ENCODE peak calls at places on chromosomes 5 and 9, in eight cellular contexts. E, G, K, R, C, Z, Y and X are unnamed samples.

GRCh38 chr5:124193371-124193789 is 553.1 kb downstream of the ZNF608 start:
- DNase-seq in E (no peak), G (no peak), K (no peak), R (no peak), C (no peak), Z (no peak), Y (no peak), X (no peak)

GRCh38 chr5:67538855-67539506 is 342.4 kb upstream of the CD180 start:
- DNase-seq in E (no peak), G (no peak), K (no peak), R (no peak), C (no peak), Z (no peak), Y (no peak), X (no peak)

GRCh38 chr5:73783823-73784222 is 157.8 kb downstream of the ARHGEF28 start:
- DNase-seq in E (peak; percentile 26), G (no peak), K (no peak), R (no peak), C (no peak), Z (no peak), Y (no peak), X (no peak)

GRCh38 chr5:132979367-132979935 is 16.0 kb upstream of the AFF4 start:
- DNase-seq in E (peak; percentile 9), G (no peak), K (no peak), R (no peak), C (no peak), Z (no peak), Y (no peak), X (no peak)

GRCh38 chr5:121979691-121980090 is 17.9 kb downstream of the SRFBP1 start:
- DNase-seq in E (no peak), G (no peak), K (no peak), R (no peak), C (no peak), Z (no peak), Y (no peak), X (no peak)

GRCh38 chr9:134286513-134287245 is 39.6 kb upstream of the RXRA start:
- DNase-seq in E (no peak), G (no peak), K (no peak), R (no peak), C (no peak), Z (peak; percentile 83), Y (no peak), X (no peak)

GRCh38 chr5:133863857-133864585 is 104.4 kb downstream of the C5orf15 start:
- DNase-seq in E (no peak), G (no peak), K (no peak), R (no peak), C (no peak), Z (no peak), Y (no peak), X (no peak)

GRCh38 chr5:6759401-6759800 is 46.2 kb downstream of the TENT4A start:
- DNase-seq in E (peak; percentile 66), G (no peak), K (no peak), R (no peak), C (no peak), Z (peak; percentile 74), Y (peak; percentile 48), X (peak; percentile 56)

GRCh38 chr9:104025109-104025508 is 69.0 kb upstream of the SMC2 start:
- DNase-seq in E (no peak), G (no peak), K (no peak), R (no peak), C (no peak), Z (no peak), Y (no peak), X (no peak)

GRCh38 chr5:181207214-181207959 is 2.4 kb upstream of the TRIM7 start:
- DNase-seq in E (peak; percentile 82), G (peak; percentile 79), K (no peak), R (no peak), C (peak; percentile 68), Z (peak; percentile 76), Y (peak; percentile 83), X (peak; percentile 72)

GRCh38 chr5:106288977-106289376 is 1381.8 kb downstream of the EFNA5 start:
- DNase-seq in E (no peak), G (no peak), K (no peak), R (no peak), C (no peak), Z (no peak), Y (no peak), X (no peak)

DNA sequence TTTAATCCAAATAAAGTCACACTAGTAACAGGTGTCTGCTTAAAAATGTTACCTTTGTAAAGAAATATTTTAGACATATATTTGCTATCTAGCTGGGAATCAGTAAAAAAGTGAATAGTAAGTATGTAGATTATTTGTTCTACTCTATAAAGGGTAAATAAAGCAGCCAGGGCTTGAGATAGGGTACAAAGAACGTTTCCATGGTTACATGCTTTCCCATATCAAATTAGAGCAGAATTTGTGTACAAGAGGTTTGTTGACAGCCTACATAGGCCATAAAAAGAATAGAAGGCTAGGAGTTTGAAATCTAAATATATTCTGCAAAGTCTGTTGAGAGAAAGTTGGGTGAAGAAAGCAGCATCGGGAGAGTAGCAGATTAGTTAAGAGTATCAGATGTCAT is 160.9 kb upstream of the POU5F2 start:
- DNase-seq in E (peak; percentile 76), G (no peak), K (no peak), R (no peak), C (no peak), Z (no peak), Y (no peak), X (no peak)
- TF ChIP-seq CTCF in E (no peak), G (no peak), K (no peak), R (no peak), C (no peak), Z (no peak), Y (no peak), X (no peak)

GRCh38 chr9:90000925-90001324 is 396.1 kb downstream of the GADD45G start:
- DNase-seq in E (no peak), G (no peak), K (no peak), R (no peak), C (no peak), Z (no peak), Y (no peak), X (no peak)

GRCh38 chr9:90003046-90003355 is 398.2 kb downstream of the GADD45G start:
- DNase-seq in E (no peak), G (no peak), K (no peak), R (no peak), C (no peak), Z (no peak), Y (no peak), X (peak; percentile 44)

GRCh38 chr9:89999534-90000370 is 394.9 kb downstream of the GADD45G start:
- DNase-seq in E (peak; percentile 55), G (peak; percentile 83), K (no peak), R (peak; percentile 61), C (peak; percentile 80), Z (peak; percentile 96), Y (no peak), X (peak; percentile 88)

GRCh38 chr9:90002299-90003045 is 397.7 kb downstream of the GADD45G start:
- DNase-seq in E (no peak), G (no peak), K (no peak), R (no peak), C (no peak), Z (no peak), Y (no peak), X (no peak)

GRCh38 chr9:90001756-90002155 is 396.9 kb downstream of the GADD45G start:
- DNase-seq in E (no peak), G (no peak), K (no peak), R (no peak), C (no peak), Z (no peak), Y (no peak), X (no peak)
- H3K4me1 ChIP-seq in E (peaks cover 28% of the 10 kb centered on the region), G (peaks cover 49% of the 10 kb centered on the region), K (peaks cover 41% of the 10 kb centered on the region), R (peaks cover 12% of the 10 kb centered on the region), C (peaks cover 9% of the 10 kb centered on the region), Z (peaks cover 21% of the 10 kb centered on the region), Y (peaks cover 51% of the 10 kb centered on the region), X (peaks cover 24% of the 10 kb centered on the region)

GRCh38 chr5:54517512-54518145 is at the start of gene SNX18:
- DNase-seq in E (peak; percentile 79), G (peak; percentile 95), K (peak; percentile 67), R (peak; percentile 24), C (peak; percentile 84), Z (peak; percentile 93), Y (peak; percentile 91), X (peak; percentile 93)
- TF ChIP-seq POLR2A in E (peak; percentile 63), G (no peak), K (peak; percentile 85), R (peak; percentile 73), C (peak; percentile 70), Z (peak; percentile 96), Y (peak; percentile 55), X (peak; percentile 97)

GRCh38 chr5:425714-426113 is 17.3 kb upstream of the EXOC3 start:
- DNase-seq in E (no peak), G (no peak), K (no peak), R (no peak), C (no peak), Z (no peak), Y (no peak), X (no peak)
- TF ChIP-seq CTCF in E (peak; percentile 22), G (no peak), K (no peak), R (peak; percentile 11), C (no peak), Z (no peak), Y (no peak), X (peak; percentile 11)

DNA sequence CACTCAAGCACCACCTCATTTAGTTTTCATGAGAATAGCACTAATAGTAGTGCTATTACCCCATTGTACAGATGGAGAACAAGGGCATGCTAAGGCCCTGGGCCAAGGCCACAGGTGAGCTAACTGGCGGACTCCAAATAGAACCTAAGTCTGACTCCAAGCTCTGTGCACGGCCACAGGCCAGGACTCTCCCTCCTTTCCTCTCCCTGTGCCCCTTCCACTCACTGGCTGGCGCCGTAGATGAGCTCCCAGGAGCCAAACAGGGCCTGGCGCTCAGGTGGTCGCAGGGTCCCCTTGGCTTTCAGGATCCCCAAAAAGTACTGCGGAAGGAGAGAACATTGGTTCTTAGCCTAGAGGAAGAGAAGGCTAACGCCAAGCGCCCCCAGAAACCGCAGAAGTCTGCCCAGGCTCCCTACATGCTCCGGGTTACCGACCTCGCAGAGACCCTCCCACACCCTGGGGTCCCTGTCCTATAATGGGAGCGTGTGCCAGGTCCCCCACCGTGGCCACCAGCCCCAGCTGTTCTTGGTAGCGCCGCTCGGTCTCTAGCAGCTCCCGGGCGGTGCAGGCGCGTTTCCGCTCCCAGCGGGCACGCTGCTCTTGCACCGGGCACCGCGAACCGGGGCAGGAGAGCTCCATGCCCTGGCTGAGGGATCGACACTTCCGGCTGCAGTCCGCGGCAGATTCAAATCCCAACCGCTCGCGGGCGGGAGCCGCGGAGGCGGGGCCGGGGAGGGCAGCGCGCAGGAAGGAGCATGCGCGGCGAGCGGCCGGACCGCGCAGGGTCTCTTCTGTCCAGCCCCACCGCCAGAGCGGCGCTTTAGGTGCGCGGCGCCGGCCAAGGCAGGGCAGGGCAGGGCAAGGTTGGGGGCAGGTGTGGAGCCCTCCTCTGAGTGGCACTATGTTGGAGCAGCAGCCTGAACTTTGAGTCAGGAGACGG is at the start of gene ARHGEF39:
- DNase-seq in E (peak; percentile 81), G (peak; percentile 86), K (no peak), R (no peak), C (peak; percentile 64), Z (peak; percentile 85), Y (peak; percentile 84), X (peak; percentile 78)
- H3K4me1 ChIP-seq in E (peaks cover 80% of the 10 kb centered on the region), G (peaks cover 50% of the 10 kb centered on the region), K (peaks cover 15% of the 10 kb centered on the region), R (peaks cover 33% of the 10 kb centered on the region), C (peaks cover 5% of the 10 kb centered on the region), Z (peaks cover 13% of the 10 kb centered on the region), Y (peaks cover 35% of the 10 kb centered on the region), X (peaks cover 21% of the 10 kb centered on the region)